ENCODE peak calls at places on chromosomes 7 and 10, in eight cellular contexts. Y is choroid plexus epithelial cell, N is cardiac fibroblast, R is RWPE1, L is AG04449, T is hepatocyte, G is AG09309, D is spleen. O is an unnamed sample.

GRCh38 chr10:75746356-75746755 is 314.9 kb downstream of the LRMDA start:
- DNase-seq in Y (no peak), N (no peak), R (no peak), L (no peak), T (no peak), G (no peak), D (no peak), O (peak)

GRCh38 chr10:55668326-55668922 is 692.6 kb downstream of the ZWINT start:
- DNase-seq in Y (no peak), N (no peak), R (no peak), L (no peak), T (peak), G (no peak), D (no peak), O (no peak)

GRCh38 chr10:3702569-3702968 is 82.4 kb downstream of the KLF6 start:
- DNase-seq in Y (no peak), N (no peak), R (no peak), L (no peak), T (no peak), G (no peak), D (no peak), O (no peak)

GRCh38 chr7:120805636-120806388 is 52.1 kb downstream of the TSPAN12 start:
- DNase-seq in Y (peak), N (peak), R (peak), L (no peak), T (peak), G (no peak), D (no peak), O (peak)

GRCh38 chr10:102066421-102067068 is 1.4 kb downstream of the HPS6 start:
- DNase-seq in Y (no peak), N (no peak), R (no peak), L (no peak), T (no peak), G (no peak), D (peak), O (no peak)

GRCh38 chr7:76225379-76225778 is 23.7 kb downstream of the SRRM3 start:
- DNase-seq in Y (peak), N (peak), R (peak), L (no peak), T (peak), G (no peak), D (no peak), O (peak)

GRCh38 chr10:31101123-31101522 is 69.5 kb upstream of the ZNF438 start:
- DNase-seq in Y (peak), N (peak), R (peak), L (no peak), T (peak), G (peak), D (no peak), O (peak)

GRCh38 chr10:101106351-101106750 is 24.7 kb upstream of the TLX1 start:
- DNase-seq in Y (no peak), N (no peak), R (no peak), L (no peak), T (no peak), G (no peak), D (no peak), O (no peak)

GRCh38 chr7:121331048-121331447 is 2.2 kb downstream of the WNT16 start:
- DNase-seq in Y (no peak), N (no peak), R (no peak), L (no peak), T (no peak), G (no peak), D (no peak), O (no peak)

GRCh38 chr10:10878944-10879343 is 138.7 kb upstream of the CELF2 start:
- DNase-seq in Y (no peak), N (no peak), R (no peak), L (no peak), T (no peak), G (no peak), D (no peak), O (no peak)

GRCh38 chr7:1853619-1854520 is 183.8 kb downstream of the ELFN1 start:
- DNase-seq in Y (no peak), N (no peak), R (no peak), L (no peak), T (no peak), G (no peak), D (peak), O (no peak)

GRCh38 chr10:86349474-86349873 is 17.1 kb downstream of the GRID1 start:
- DNase-seq in Y (peak), N (no peak), R (no peak), L (no peak), T (no peak), G (no peak), D (peak), O (no peak)

GRCh38 chr10:78924319-78925003 is 144.3 kb upstream of the ZMIZ1 start:
- DNase-seq in Y (no peak), N (no peak), R (no peak), L (no peak), T (no peak), G (no peak), D (peak), O (no peak)

GRCh38 chr7:143236408-143236990 is 14.7 kb downstream of the TAS2R40 start:
- DNase-seq in Y (no peak), N (no peak), R (no peak), L (no peak), T (no peak), G (no peak), D (no peak), O (no peak)

GRCh38 chr7:150937848-150938561 is 40.1 kb downstream of the KCNH2 start:
- DNase-seq in Y (peak), N (peak), R (peak), L (no peak), T (no peak), G (no peak), D (no peak), O (peak)

GRCh38 chr10:96595741-96596140 is 8.9 kb upstream of the TM9SF3 start:
- DNase-seq in Y (no peak), N (no peak), R (no peak), L (no peak), T (no peak), G (no peak), D (no peak), O (no peak)

GRCh38 chr10:60845038-60845437 is 66.8 kb downstream of the CDK1 start:
- DNase-seq in Y (no peak), N (no peak), R (no peak), L (no peak), T (no peak), G (no peak), D (no peak), O (no peak)
- TF ChIP-seq CTCF in Y (no peak), N (no peak), R (no peak), L (no peak), T (no peak), G (no peak), D (no peak), O (no peak)

GRCh38 chr7:73985737-73986141 is 42.2 kb upstream of the ELN start:
- DNase-seq in Y (no peak), N (no peak), R (no peak), L (no peak), T (no peak), G (no peak), D (no peak), O (no peak)
- TF ChIP-seq CTCF in Y (no peak), N (no peak), R (no peak), L (no peak), T (no peak), G (no peak), D (no peak), O (no peak)

GRCh38 chr10:66586073-66586472 is 339.8 kb upstream of the LRRTM3 start:
- DNase-seq in Y (peak), N (peak), R (no peak), L (no peak), T (peak), G (no peak), D (no peak), O (peak)
- TF ChIP-seq CTCF in Y (peak), N (peak), R (no peak), L (peak), T (peak), G (no peak), D (no peak), O (peak)

GRCh38 chr10:92691591-92692084 is 1.9 kb downstream of the HHEX start:
- DNase-seq in Y (no peak), N (no peak), R (no peak), L (no peak), T (no peak), G (no peak), D (peak), O (no peak)
- TF ChIP-seq CTCF in Y (no peak), N (no peak), R (no peak), L (no peak), T (no peak), G (no peak), D (no peak), O (no peak)

DNA sequence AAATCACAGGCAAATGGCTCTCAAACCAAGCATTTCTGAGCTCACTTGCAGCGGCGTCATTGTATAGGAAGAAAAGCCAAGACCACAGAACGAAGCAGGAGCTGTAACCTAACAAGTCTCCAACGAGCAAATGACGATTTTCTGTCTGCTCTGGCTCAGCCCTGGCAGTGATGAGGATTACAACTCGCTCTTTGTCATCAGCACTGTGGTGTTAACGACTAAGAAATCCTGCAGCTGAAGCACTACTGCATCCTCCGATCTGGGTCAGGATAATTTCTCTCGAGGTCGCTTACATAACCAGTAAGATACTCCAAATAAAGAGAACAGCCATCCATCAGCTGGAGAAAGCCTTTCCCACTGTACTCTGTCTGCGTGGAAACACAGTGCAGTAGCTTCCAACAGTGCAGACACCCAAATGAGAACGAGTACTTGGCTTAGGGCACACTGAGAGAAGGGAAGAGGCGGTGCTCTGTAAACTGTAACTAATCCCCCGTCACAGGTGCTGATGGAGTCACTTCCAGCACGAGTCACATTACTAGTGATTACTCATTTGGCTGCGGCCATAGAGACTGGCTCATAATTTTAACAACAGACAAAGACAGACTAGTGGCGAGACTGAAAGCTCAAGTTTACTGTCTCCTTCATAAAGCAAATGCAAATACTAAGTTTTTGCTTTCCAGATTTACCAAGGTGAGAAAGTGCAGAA is 135.8 kb downstream of the NRBF2 start:
- DNase-seq in Y (peak), N (peak), R (peak), L (peak), T (peak), G (peak), D (peak), O (peak)
- TF ChIP-seq CTCF in Y (peak), N (peak), R (peak), L (no peak), T (peak), G (no peak), D (peak), O (no peak)

GRCh38 chr10:49222170-49222569 is 34.0 kb upstream of the TMEM273 start:
- DNase-seq in Y (no peak), N (no peak), R (no peak), L (no peak), T (no peak), G (no peak), D (no peak), O (no peak)
- TF ChIP-seq CTCF in Y (no peak), N (no peak), R (no peak), L (no peak), T (no peak), G (no peak), D (no peak), O (no peak)

GRCh38 chr10:128633864-128634541 is 507.8 kb upstream of the MKI67 start:
- DNase-seq in Y (no peak), N (no peak), R (no peak), L (no peak), T (peak), G (no peak), D (no peak), O (no peak)
- TF ChIP-seq CTCF in Y (no peak), N (no peak), R (no peak), L (no peak), T (peak), G (no peak), D (no peak), O (no peak)

DNA sequence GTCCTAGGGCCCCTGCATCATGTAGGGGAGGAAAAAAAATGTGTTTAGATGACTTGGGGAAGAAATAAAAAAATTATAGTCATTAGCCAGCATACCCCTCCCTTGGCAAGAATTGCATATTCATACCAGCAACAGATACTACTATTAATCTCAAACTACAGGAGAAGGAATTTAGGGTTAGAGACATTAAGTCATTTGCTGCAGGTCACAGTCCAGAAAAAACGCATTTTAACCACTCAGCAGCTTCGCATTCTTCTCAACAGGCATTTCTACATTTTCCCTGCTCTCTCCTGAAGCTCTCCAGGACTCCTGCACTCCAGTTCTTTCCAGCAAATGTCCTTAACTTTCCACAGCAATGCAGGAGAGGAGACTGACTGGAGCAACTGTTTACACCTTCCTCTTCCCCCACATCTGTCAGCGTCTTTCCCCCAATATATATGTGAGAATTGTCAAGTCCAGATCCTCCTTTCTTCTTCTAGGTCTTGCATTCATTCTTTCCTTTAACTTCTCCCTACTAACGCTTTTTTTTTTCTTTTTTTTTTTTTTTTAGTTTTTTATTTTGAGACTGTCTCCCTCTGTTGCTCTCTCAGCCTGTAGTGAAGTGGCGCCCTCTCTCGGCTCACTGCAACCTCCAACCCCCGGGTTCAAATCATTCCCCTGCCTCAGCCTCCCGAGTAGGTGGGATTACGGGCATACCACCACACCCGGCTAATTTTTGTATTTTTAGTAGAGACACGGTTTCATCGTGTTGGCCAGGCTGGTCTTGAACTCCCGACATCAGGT is 35.6 kb downstream of the PRPS1L1 start:
- DNase-seq in Y (peak), N (peak), R (no peak), L (no peak), T (no peak), G (no peak), D (no peak), O (no peak)
- TF ChIP-seq CTCF in Y (peak), N (peak), R (no peak), L (no peak), T (peak), G (peak), D (no peak), O (peak)